ENCODE peak calls at places on chromosome X, in eight cellular contexts. Z, L, O, J, Q, U, P and G are unnamed samples.

GRCh38 chrX:41405551-41405950 is 41.6 kb upstream of the NYX start:
- DNase-seq in U (no peak), Z (no peak), O (no peak), J (no peak), L (no peak), Q (no peak), P (no peak), G (no peak)

GRCh38 chrX:132615396-132616131 is 126.7 kb upstream of the MBNL3 start:
- DNase-seq in O (no peak), J (no peak), Q (peak), Z (no peak), P (no peak), U (peak), L (peak), G (peak)

GRCh38 chrX:40933132-40934078 is 151.8 kb upstream of the USP9X start:
- DNase-seq in U (peak), L (no peak), P (no peak), O (no peak), J (no peak), Z (no peak), Q (no peak), G (no peak)

GRCh38 chrX:40468033-40468979 is 112.5 kb upstream of the ATP6AP2 start:
- DNase-seq in P (peak), J (peak), Z (no peak), L (peak), U (peak), O (no peak), Q (no peak), G (peak)

GRCh38 chrX:71227370-71228062 is 4.5 kb downstream of the GJB1 start:
- DNase-seq in L (peak), Q (no peak), U (no peak), P (no peak), O (no peak), Z (no peak), J (no peak), G (no peak)

GRCh38 chrX:10496345-10496965 is 123.9 kb downstream of the MID1 start:
- DNase-seq in P (no peak), U (peak), Z (peak), L (no peak), Q (no peak), O (no peak), J (no peak), G (no peak)

GRCh38 chrX:102651968-102652744 is 873 bp downstream of the GPRASP1 start:
- DNase-seq in P (no peak), O (no peak), J (peak), U (peak), Z (no peak), Q (no peak), L (peak), G (no peak)

GRCh38 chrX:153984351-153985178 is 12.0 kb downstream of the TMEM187 start:
- DNase-seq in O (no peak), J (peak), Z (no peak), P (no peak), Q (peak), L (peak), U (no peak), G (no peak)

GRCh38 chrX:69031181-69031580 is 134.1 kb downstream of the PJA1 start:
- DNase-seq in U (no peak), L (no peak), P (no peak), J (no peak), Z (no peak), O (no peak), Q (no peak), G (no peak)

GRCh38 chrX:153944140-153944799 is at the start of gene RENBP:
- DNase-seq in J (no peak), Z (no peak), P (no peak), U (no peak), O (no peak), Q (no peak), L (peak), G (peak)

GRCh38 chrX:100864967-100865366 is 9.2 kb downstream of the NOX1 start:
- DNase-seq in J (no peak), P (no peak), Z (no peak), Q (no peak), L (no peak), U (peak), O (no peak), G (no peak)

GRCh38 chrX:9902651-9903050 is 64.5 kb upstream of the CLDN34 start:
- DNase-seq in Z (no peak), O (no peak), Q (no peak), U (no peak), J (no peak), L (no peak), P (no peak), G (no peak)

GRCh38 chrX:45850775-45851433 is 650.2 kb upstream of the DIPK2B start:
- DNase-seq in L (no peak), Q (no peak), J (peak), O (no peak), U (peak), Z (no peak), P (no peak), G (peak)

GRCh38 chrX:64093761-64094160 is 111.7 kb downstream of the AMER1 start:
- DNase-seq in Z (no peak), L (no peak), Q (no peak), U (peak), J (no peak), O (no peak), P (no peak), G (no peak)

GRCh38 chrX:39008554-39008953 is 207.3 kb downstream of the MID1IP1 start:
- DNase-seq in J (no peak), P (no peak), Z (no peak), L (no peak), Q (no peak), O (no peak), U (no peak), G (no peak)

GRCh38 chrX:149760965-149761364 is 12.9 kb upstream of the HSFX1 start:
- DNase-seq in Z (no peak), J (no peak), U (no peak), O (no peak), Q (no peak), L (no peak), P (no peak), G (no peak)

GRCh38 chrX:43646800-43647199 is 9.3 kb upstream of the MAOA start:
- DNase-seq in O (no peak), Q (no peak), P (no peak), J (no peak), L (no peak), Z (no peak), U (no peak), G (no peak)

GRCh38 chrX:63656871-63657580 is 128.0 kb downstream of the ARHGEF9 start:
- DNase-seq in L (no peak), Q (no peak), P (no peak), Z (peak), O (no peak), U (peak), J (no peak), G (no peak)

GRCh38 chrX:55340896-55341433 is 76.2 kb upstream of the PAGE3 start:
- DNase-seq in P (no peak), L (no peak), U (no peak), J (no peak), Q (no peak), O (no peak), Z (no peak), G (no peak)

GRCh38 chrX:20506739-20507138 is 240.0 kb upstream of the RPS6KA3 start:
- DNase-seq in U (no peak), L (no peak), O (no peak), Z (no peak), J (no peak), P (no peak), Q (no peak), G (no peak)

GRCh38 chrX:121455890-121456289 is 408.5 kb downstream of the GLUD2 start:
- DNase-seq in U (no peak), P (no peak), Q (no peak), L (no peak), Z (no peak), O (no peak), J (no peak), G (no peak)

GRCh38 chrX:153245288-153245731 is 66.2 kb downstream of the MAGEA1 start:
- DNase-seq in L (no peak), Z (no peak), P (no peak), O (no peak), J (no peak), Q (no peak), U (no peak), G (no peak)

GRCh38 chrX:118212817-118213183 is 96.2 kb upstream of the KLHL13 start:
- DNase-seq in O (no peak), L (no peak), Q (no peak), P (no peak), Z (no peak), J (peak), U (no peak), G (no peak)

GRCh38 chrX:3263681-3264126 is 82.7 kb downstream of the MXRA5 start:
- DNase-seq in Z (no peak), O (no peak), Q (no peak), L (no peak), P (no peak), J (no peak), U (no peak), G (no peak)

GRCh38 chrX:10526442-10526841 is 93.9 kb downstream of the MID1 start:
- DNase-seq in L (no peak), P (no peak), Q (no peak), U (peak), O (no peak), Z (no peak), J (no peak), G (no peak)

GRCh38 chrX:4809571-4809970 is 1096.1 kb upstream of the PRKX start:
- DNase-seq in J (no peak), Z (no peak), Q (no peak), U (no peak), O (no peak), L (no peak), P (no peak), G (no peak)

GRCh38 chrX:16992902-16993301 is 46.4 kb downstream of the REPS2 start:
- DNase-seq in L (no peak), Z (no peak), U (no peak), J (no peak), O (no peak), Q (no peak), P (no peak), G (no peak)

GRCh38 chrX:49247346-49247745 is 12.1 kb downstream of the CCDC22 start:
- DNase-seq in L (no peak), U (no peak), J (no peak), Z (no peak), O (no peak), Q (no peak), P (no peak), G (no peak)

GRCh38 chrX:40470830-40471429 is 109.8 kb upstream of the ATP6AP2 start:
- DNase-seq in Z (no peak), P (no peak), J (no peak), Q (no peak), O (no peak), U (no peak), L (no peak), G (no peak)

GRCh38 chrX:134095366-134095765 is 110.0 kb upstream of the GPC3 start:
- DNase-seq in Z (no peak), P (no peak), U (no peak), Q (no peak), O (no peak), J (no peak), L (no peak), G (no peak)

GRCh38 chrX:96182366-96182765 is 502.3 kb upstream of the DIAPH2 start:
- DNase-seq in Z (no peak), P (no peak), O (no peak), Q (no peak), L (peak), U (peak), J (no peak), G (no peak)

GRCh38 chrX:132968282-132968681 is 9.9 kb upstream of the HS6ST2 start:
- DNase-seq in Q (no peak), P (no peak), L (no peak), Z (no peak), J (no peak), O (no peak), U (no peak), G (no peak)

GRCh38 chrX:2267890-2268289 is 232.9 kb downstream of the DHRSX start:
- DNase-seq in J (no peak), P (no peak), Z (no peak), L (no peak), O (peak), U (no peak), Q (no peak), G (no peak)

GRCh38 chrX:72009731-72010130 is 99.1 kb downstream of the NHSL2 start:
- DNase-seq in L (no peak), J (no peak), Q (no peak), U (no peak), P (no peak), Z (no peak), O (no peak), G (no peak)

GRCh38 chrX:12115377-12115776 is 22.9 kb upstream of the FRMPD4 start:
- DNase-seq in Z (no peak), U (no peak), Q (no peak), J (no peak), P (no peak), O (no peak), L (no peak), G (no peak)

GRCh38 chrX:134933248-134933647 is 57.5 kb upstream of the SMIM10 start:
- DNase-seq in P (no peak), O (no peak), U (no peak), J (no peak), L (no peak), Q (no peak), Z (no peak), G (no peak)

GRCh38 chrX:49627030-49627777 is 28.4 kb downstream of the GAGE1 start:
- DNase-seq in Q (no peak), Z (no peak), L (no peak), P (no peak), J (no peak), U (no peak), O (no peak), G (no peak)

GRCh38 chrX:11533211-11533651 is 132.5 kb downstream of the ARHGAP6 start:
- DNase-seq in P (peak), Z (peak), L (no peak), Q (no peak), O (no peak), U (peak), J (peak), G (no peak)

GRCh38 chrX:140661657-140662056 is 47.9 kb upstream of the LINC00632 start:
- DNase-seq in J (no peak), Z (no peak), U (no peak), O (no peak), L (no peak), Q (no peak), P (no peak), G (no peak)
- TF ChIP-seq CTCF in J (no peak), Z (no peak), U (no peak), O (peak), L (peak), Q (no peak), P (peak), G (no peak)

DNA sequence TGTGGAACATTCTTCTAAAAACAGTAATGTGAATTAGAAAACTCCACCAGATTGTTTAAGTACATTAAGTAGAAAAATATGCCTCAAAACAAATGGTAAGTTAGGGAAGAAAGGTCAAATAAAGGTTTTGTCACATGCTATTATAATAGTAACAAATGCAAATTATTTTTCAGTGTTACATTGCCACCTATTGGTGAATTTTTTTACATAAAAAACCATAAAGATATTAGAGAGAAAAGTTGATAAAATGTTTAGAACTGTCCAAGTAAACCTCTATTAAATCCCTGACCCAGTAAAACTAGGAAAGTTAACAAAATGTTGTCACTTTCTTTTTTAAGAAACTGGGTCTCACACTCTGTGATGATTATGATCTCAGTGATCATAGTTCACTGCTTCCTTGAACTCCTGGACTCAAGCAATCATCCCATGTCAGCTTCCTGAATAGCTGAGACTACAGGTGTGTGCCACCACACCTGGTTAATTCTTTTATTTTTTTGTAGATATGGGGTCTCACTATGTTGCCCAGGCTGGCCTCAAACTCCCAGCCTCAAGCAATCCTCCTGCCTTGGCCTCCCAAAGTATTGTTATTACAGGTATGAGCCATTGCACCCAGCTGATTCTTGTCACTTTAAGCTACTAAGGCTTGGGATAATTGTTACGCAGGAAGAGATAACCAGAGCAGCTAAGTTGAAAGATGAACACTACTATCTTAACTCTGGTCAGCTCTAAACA is 157.6 kb downstream of the ATRX start:
- DNase-seq in J (no peak), L (no peak), Q (no peak), Z (no peak), P (no peak), U (no peak), O (no peak), G (no peak)
- TF ChIP-seq CTCF in J (no peak), L (peak), Q (no peak), Z (no peak), P (peak), U (no peak), O (peak), G (no peak)

GRCh38 chrX:110143454-110144210 is 140.7 kb downstream of the TMEM164 start:
- DNase-seq in J (no peak), L (no peak), O (no peak), Q (no peak), U (no peak), P (no peak), Z (no peak), G (no peak)

GRCh38 chrX:110142096-110142495 is 139.2 kb downstream of the TMEM164 start:
- DNase-seq in Z (no peak), Q (no peak), U (peak), J (no peak), P (no peak), O (no peak), L (no peak), G (no peak)

GRCh38 chrX:110145305-110145704 is 142.4 kb downstream of the TMEM164 start:
- DNase-seq in L (no peak), U (no peak), O (no peak), Q (no peak), Z (no peak), J (no peak), P (no peak), G (no peak)

GRCh38 chrX:110145854-110146253 is 142.9 kb downstream of the TMEM164 start:
- DNase-seq in Q (no peak), J (peak), U (peak), Z (no peak), P (no peak), O (no peak), L (no peak), G (no peak)

DNA sequence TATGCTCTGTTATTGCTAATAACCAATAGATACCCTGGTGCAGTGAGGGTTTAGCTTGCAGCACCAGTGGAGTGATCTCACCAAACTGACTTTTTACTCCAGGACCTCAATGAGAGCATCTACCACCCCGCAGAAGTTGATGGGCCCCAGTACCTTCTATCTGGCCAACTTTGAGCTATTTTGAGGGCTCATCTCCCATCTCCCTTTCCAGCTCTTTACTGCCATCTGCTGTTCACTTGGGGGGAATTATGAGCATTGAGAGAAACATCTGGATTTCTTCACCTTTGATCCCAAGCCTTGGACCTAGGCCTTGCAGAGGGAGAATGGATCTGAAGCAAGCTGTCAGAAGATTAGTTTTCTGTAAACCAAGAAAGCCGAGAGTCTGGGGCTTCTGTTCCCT is 143.6 kb downstream of the TMEM164 start:
- DNase-seq in J (peak), O (no peak), Q (no peak), P (peak), Z (no peak), U (peak), L (peak), G (no peak)
- TF ChIP-seq CTCF in J (peak), O (peak), Q (peak), P (peak), Z (peak), U (peak), L (peak), G (peak)

DNA sequence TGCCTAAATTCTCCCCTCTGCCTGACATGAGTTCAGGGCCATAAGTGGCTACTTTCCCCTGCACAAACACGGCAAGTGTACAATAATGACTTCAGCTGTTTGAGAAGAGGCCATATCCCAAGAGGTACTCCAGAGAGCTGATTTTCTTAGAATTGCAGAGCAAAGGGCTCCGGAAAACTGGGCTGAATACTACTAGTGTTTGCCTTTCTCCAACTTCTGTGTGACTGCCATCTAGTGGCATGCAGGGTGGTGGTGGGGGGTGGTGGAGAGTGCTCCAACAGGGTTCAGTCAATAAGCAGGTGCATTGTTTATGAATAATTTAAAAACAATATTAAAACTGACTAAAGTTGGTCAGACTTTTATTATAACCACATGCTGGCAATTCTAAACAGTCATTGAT is 130.0 kb downstream of the CHRDL1 start:
- DNase-seq in J (no peak), Q (peak), P (no peak), O (no peak), Z (peak), L (peak), U (peak), G (peak)
- TF ChIP-seq CTCF in J (peak), Q (peak), P (peak), O (peak), Z (peak), L (peak), U (peak), G (peak)

GRCh38 chrX:125646195-125646594 is 326.5 kb downstream of the TEX13C start:
- DNase-seq in L (no peak), Z (no peak), Q (no peak), J (no peak), O (peak), U (no peak), P (no peak), G (no peak)
- TF ChIP-seq CTCF in L (peak), Z (no peak), Q (no peak), J (no peak), O (no peak), U (no peak), P (peak), G (no peak)

GRCh38 chrX:31633349-31633748 is 561.5 kb upstream of the FTHL17 start:
- DNase-seq in L (no peak), O (no peak), P (no peak), Z (no peak), U (no peak), J (no peak), Q (no peak), G (no peak)
- TF ChIP-seq CTCF in L (no peak), O (no peak), P (no peak), Z (no peak), U (no peak), J (no peak), Q (no peak), G (no peak)

GRCh38 chrX:106748377-106748776 is 21.9 kb downstream of the RNF128 start:
- DNase-seq in L (no peak), O (no peak), P (no peak), J (no peak), Z (no peak), U (no peak), Q (no peak), G (no peak)

GRCh38 chrX:106751407-106751806 is 24.9 kb downstream of the RNF128 start:
- DNase-seq in P (no peak), U (no peak), Z (no peak), L (no peak), O (no peak), Q (no peak), J (no peak), G (no peak)

DNA sequence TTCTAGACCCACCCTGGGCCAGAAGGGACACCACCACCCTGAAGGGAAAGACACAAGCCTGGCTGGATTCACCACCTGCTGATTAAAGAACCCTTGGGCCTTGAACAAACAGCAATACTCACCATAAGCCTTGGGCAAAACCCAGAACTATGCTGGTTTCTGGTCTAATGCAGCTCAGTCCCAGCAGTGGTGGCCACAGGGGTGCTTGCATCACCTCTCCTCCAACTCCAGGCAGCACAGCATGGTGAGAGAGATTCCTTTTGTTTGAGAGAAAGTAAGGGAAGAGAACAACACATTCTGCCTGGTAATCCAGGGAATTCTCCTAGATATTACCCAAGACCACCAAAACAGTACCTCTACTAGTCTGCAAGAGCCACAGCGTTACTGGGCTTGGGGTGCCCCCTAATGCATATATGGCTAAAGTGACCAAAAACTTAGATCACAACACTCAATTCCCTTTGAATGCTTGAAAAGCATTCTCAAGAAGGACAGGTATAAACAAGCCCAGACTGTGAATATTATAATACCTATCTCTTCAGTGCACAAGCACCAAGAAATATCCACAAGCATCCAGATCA is 25.7 kb downstream of the RNF128 start:
- DNase-seq in L (no peak), Z (no peak), J (no peak), P (no peak), Q (no peak), U (peak), O (no peak), G (no peak)
- TF ChIP-seq CTCF in L (no peak), Z (peak), J (no peak), P (peak), Q (no peak), U (peak), O (peak), G (no peak)